ENCODE peak calls at places on chromosomes 4 and X, in five cellular contexts. U, Q, H, K and O are unnamed samples.

GRCh38 chr4:108425988-108426387 is 194.4 kb upstream of the RPL34 start:
- DNase-seq in U (peak; percentile 68), Q (no peak), H (no peak), K (no peak), O (no peak)

GRCh38 chrX:134548844-134549205 is 88.9 kb downstream of the HPRT1 start:
- DNase-seq in U (no peak), Q (no peak), H (no peak), K (no peak), O (no peak)

GRCh38 chr4:76177709-76178108 is 29.5 kb upstream of the NUP54 start:
- DNase-seq in U (no peak), Q (no peak), H (no peak), K (no peak), O (no peak)

GRCh38 chrX:114251575-114251974 is 332.3 kb upstream of the HTR2C start:
- DNase-seq in U (no peak), Q (no peak), H (no peak), K (no peak), O (no peak)

GRCh38 chr4:156443488-156443887 is 489.8 kb upstream of the CTSO start:
- DNase-seq in U (no peak), Q (no peak), H (no peak), K (no peak), O (no peak)

GRCh38 chrX:129606918-129607317 is 47.8 kb downstream of the APLN start:
- DNase-seq in U (no peak), Q (peak; percentile 48), H (peak; percentile 52), K (peak; percentile 31), O (no peak)

GRCh38 chr4:113292371-113293042 is 243.1 kb downstream of the ANK2 start:
- DNase-seq in U (no peak), Q (no peak), H (peak; percentile 70), K (no peak), O (peak; percentile 77)

GRCh38 chr4:16893141-16893571 is 5.3 kb downstream of the LDB2 start:
- DNase-seq in U (no peak), Q (peak; percentile 51), H (no peak), K (no peak), O (no peak)

GRCh38 chr4:6732441-6733357 is 16.7 kb downstream of the BLOC1S4 start:
- DNase-seq in U (peak; percentile 82), Q (peak; percentile 15), H (peak; percentile 73), K (no peak), O (peak; percentile 92)

GRCh38 chr4:152014280-152014679 is 253.5 kb upstream of the GATB start:
- DNase-seq in U (no peak), Q (no peak), H (no peak), K (no peak), O (no peak)

GRCh38 chrX:37802028-37802427 is 22.2 kb downstream of the CYBB start:
- DNase-seq in U (no peak), Q (no peak), H (no peak), K (no peak), O (no peak)

GRCh38 chr4:161208564-161208963 is 955.2 kb downstream of the FSTL5 start:
- DNase-seq in U (no peak), Q (no peak), H (no peak), K (no peak), O (no peak)

GRCh38 chrX:64894454-64895038 is 81.7 kb downstream of the ZC4H2 start:
- DNase-seq in U (no peak), Q (peak; percentile 2), H (no peak), K (peak; percentile 0), O (no peak)

GRCh38 chr4:73891739-73892405 is 22.7 kb downstream of the CXCL1 start:
- DNase-seq in U (no peak), Q (no peak), H (no peak), K (no peak), O (no peak)

GRCh38 chr4:83850435-83850834 is 314.5 kb downstream of the GPAT3 start:
- DNase-seq in U (peak; percentile 62), Q (no peak), H (no peak), K (no peak), O (no peak)

GRCh38 chr4:26122690-26123089 is 198.1 kb upstream of the RBPJ start:
- DNase-seq in U (no peak), Q (no peak), H (no peak), K (no peak), O (no peak)

GRCh38 chr4:102174800-102175199 is 170.5 kb downstream of the SLC39A8 start:
- DNase-seq in U (peak; percentile 50), Q (peak; percentile 73), H (no peak), K (no peak), O (no peak)

GRCh38 chr4:54657556-54658313 is at the start of gene KIT:
- DNase-seq in U (no peak), Q (peak; percentile 56), H (peak; percentile 86), K (no peak), O (peak; percentile 40)

GRCh38 chr4:119746951-119747350 is 118.3 kb upstream of the PDE5A start:
- DNase-seq in U (no peak), Q (no peak), H (no peak), K (no peak), O (no peak)

GRCh38 chr4:120636120-120636630 is 286.4 kb downstream of the PRDM5 start:
- DNase-seq in U (no peak), Q (no peak), H (no peak), K (no peak), O (no peak)

GRCh38 chr4:138055890-138056289 is 186.3 kb downstream of the SLC7A11 start:
- DNase-seq in U (no peak), Q (peak; percentile 73), H (no peak), K (no peak), O (no peak)

GRCh38 chr4:40842318-40842717 is 92.6 kb downstream of the NSUN7 start:
- DNase-seq in U (no peak), Q (no peak), H (peak; percentile 59), K (no peak), O (no peak)

GRCh38 chr4:38075370-38076152 is 115.4 kb downstream of the PTTG2 start:
- DNase-seq in U (no peak), Q (peak; percentile 30), H (no peak), K (no peak), O (no peak)

DNA sequence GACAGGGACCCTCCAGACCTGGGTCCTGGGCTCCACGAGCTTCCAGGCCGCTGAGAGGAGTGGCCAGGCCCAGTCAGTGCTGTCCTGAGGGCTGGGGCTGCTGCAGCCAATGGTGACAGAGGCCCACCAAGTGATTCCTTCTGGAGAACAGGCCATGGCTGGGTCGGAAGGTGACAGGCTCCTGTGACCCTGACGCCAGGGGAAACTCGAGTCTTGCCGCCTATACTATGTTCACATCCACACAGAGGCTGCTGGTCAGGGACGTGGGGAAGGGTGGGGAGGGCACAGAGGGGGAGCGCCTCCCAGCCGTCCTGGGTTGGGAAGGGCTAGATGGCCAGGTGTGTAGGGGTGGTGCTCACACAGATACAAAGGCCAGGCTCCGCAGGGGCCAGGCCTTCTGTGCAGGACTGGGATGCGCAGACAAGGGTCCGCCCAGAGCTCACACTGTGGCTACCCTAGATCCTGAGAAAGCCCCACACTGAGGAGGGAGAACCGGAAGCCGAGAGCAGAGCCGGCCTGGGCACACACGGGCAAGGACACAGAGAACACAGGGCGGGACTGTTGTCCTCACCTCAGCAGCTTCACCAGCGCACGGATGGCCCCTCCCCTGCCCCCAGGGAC is 81.4 kb downstream of the HTRA3 start:
- DNase-seq in U (peak; percentile 16), Q (no peak), H (peak; percentile 53), K (no peak), O (no peak)
- H3K4me1 ChIP-seq in U (no peaks in the 10 kb centered on the region), Q (no peaks in the 10 kb centered on the region), H (peaks cover 39% of the 10 kb centered on the region), K (no peaks in the 10 kb centered on the region), O (no peaks in the 10 kb centered on the region)

DNA sequence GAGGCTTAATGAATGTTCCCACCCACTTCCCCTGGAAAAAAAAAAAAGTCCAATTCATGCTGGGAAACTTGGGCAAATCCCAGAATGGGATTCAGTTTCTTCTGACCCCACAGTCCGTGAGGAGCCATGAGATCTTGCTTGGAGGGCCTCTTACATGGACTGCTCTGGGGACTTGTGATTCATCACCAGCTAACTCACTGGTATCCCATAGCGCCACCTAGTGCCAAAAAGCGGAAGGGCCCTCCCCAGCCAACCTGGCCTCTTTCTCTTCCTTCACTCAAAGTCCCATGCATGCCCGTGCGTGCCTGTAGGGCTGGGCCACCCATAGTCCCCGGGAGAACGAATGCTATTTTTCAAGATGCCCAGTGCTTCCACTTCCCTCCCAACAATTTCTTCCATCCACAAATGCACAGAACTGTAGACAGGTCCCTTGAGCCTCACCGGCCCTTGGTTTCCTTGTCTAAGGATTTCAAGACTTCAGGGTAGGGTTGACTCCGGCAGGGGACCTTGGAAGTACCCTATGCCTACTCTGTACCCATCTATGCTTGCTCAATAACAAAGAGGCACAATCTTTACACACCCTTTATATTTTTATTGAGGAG is 5.1 kb downstream of the RTL5 start:
- DNase-seq in U (peak; percentile 84), Q (peak; percentile 86), H (peak; percentile 89), K (peak; percentile 71), O (peak; percentile 94)
- H3K27ac ChIP-seq in U (no peak overlapping the region), Q (no peak overlapping the region), H (peak overlapping the region; percentile 42), K (no peak overlapping the region), O (peak overlapping the region; percentile 38)

GRCh38 chr4:110636677-110637407 is 14.0 kb upstream of the PITX2 start:
- DNase-seq in U (peak; percentile 86), Q (no peak), H (no peak), K (no peak), O (no peak)
- H3K4me3 ChIP-seq in U (peak overlapping the region; percentile 61), Q (no peak overlapping the region), H (peak overlapping the region; percentile 18), K (no peak overlapping the region), O (peak overlapping the region; percentile 35)

GRCh38 chrX:139194571-139195280 is 335.8 kb upstream of the F9 start:
- DNase-seq in U (peak; percentile 64), Q (no peak), H (no peak), K (no peak), O (no peak)
- H3K4me1 ChIP-seq in U (peaks cover 22% of the 10 kb centered on the region), Q (no peaks in the 10 kb centered on the region), H (no peaks in the 10 kb centered on the region), K (no peaks in the 10 kb centered on the region), O (no peaks in the 10 kb centered on the region)

GRCh38 chr4:127425202-127425845 is 207.4 kb upstream of the INTU start:
- DNase-seq in U (no peak), Q (no peak), H (no peak), K (no peak), O (no peak)

GRCh38 chr4:127421418-127421817 is 211.3 kb upstream of the INTU start:
- DNase-seq in U (no peak), Q (no peak), H (no peak), K (no peak), O (no peak)

DNA sequence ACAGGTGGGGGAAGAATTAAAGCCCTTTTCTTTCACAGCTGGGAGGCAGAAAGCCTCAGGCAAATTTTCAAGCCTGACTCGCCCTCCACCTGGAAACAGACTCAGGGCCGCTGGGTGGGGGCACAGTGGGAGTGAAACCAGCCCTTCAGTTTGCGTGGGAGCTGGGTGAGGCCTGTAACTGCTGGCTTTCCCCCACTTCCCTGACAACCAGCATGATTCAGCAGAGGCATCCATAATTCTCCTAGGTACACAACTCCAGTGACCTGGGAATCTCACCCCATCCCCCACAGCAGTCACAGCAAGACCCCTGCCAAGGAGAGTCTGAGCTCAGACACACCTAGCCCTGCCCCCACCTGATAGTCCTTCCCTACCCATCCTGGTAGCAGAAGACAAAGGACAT is 206.8 kb upstream of the INTU start:
- DNase-seq in U (no peak), Q (no peak), H (no peak), K (no peak), O (no peak)
- H3K27ac ChIP-seq in U (no peak overlapping the region), Q (no peak overlapping the region), H (no peak overlapping the region), K (no peak overlapping the region), O (no peak overlapping the region)